ENCODE peak calls at places on chromosomes 12 and 14, in ten cellular contexts. One of them, this sample, is unnamed.

GRCh38 chr12:90061834-90062233 is 353.2 kb upstream of the ATP2B1 start:
- DNase-seq in pancreas: no peak
- DNase-seq in OCI-LY7: no peak
- DNase-seq in cardiac muscle cell: no peak
- DNase-seq in A549: no peak
- DNase-seq in brain microvascular endothelial cell: peak
- DNase-seq in dorsolateral prefrontal cortex: no peak
- DNase-seq in fibroblast of the aortic adventitia: peak
- DNase-seq in cardiac fibroblast: no peak
- DNase-seq in stomach: no peak
- DNase-seq in this sample: peak

GRCh38 chr12:95116773-95117172 is 43.4 kb upstream of the NR2C1 start:
- DNase-seq in pancreas: no peak
- DNase-seq in brain microvascular endothelial cell: no peak
- DNase-seq in dorsolateral prefrontal cortex: no peak
- DNase-seq in cardiac muscle cell: no peak
- DNase-seq in stomach: no peak
- DNase-seq in cardiac fibroblast: no peak
- DNase-seq in fibroblast of the aortic adventitia: no peak
- DNase-seq in A549: peak
- DNase-seq in OCI-LY7: no peak
- DNase-seq in this sample: peak

GRCh38 chr12:124527861-124528561 is 39.4 kb downstream of the NCOR2 start:
- DNase-seq in cardiac fibroblast: peak
- DNase-seq in cardiac muscle cell: no peak
- DNase-seq in A549: no peak
- DNase-seq in brain microvascular endothelial cell: no peak
- DNase-seq in OCI-LY7: no peak
- DNase-seq in stomach: no peak
- DNase-seq in fibroblast of the aortic adventitia: no peak
- DNase-seq in pancreas: no peak
- DNase-seq in dorsolateral prefrontal cortex: no peak
- DNase-seq in this sample: peak

GRCh38 chr12:26970136-26970535 is 31.9 kb downstream of the FGFR1OP2 start:
- DNase-seq in A549: no peak
- DNase-seq in pancreas: no peak
- DNase-seq in brain microvascular endothelial cell: no peak
- DNase-seq in cardiac fibroblast: no peak
- DNase-seq in fibroblast of the aortic adventitia: no peak
- DNase-seq in dorsolateral prefrontal cortex: no peak
- DNase-seq in cardiac muscle cell: no peak
- DNase-seq in stomach: no peak
- DNase-seq in OCI-LY7: no peak
- DNase-seq in this sample: no peak

GRCh38 chr14:38987781-38988180 is 115.3 kb downstream of the SEC23A start:
- DNase-seq in cardiac muscle cell: no peak
- DNase-seq in brain microvascular endothelial cell: no peak
- DNase-seq in A549: no peak
- DNase-seq in fibroblast of the aortic adventitia: no peak
- DNase-seq in cardiac fibroblast: no peak
- DNase-seq in stomach: no peak
- DNase-seq in dorsolateral prefrontal cortex: no peak
- DNase-seq in OCI-LY7: no peak
- DNase-seq in pancreas: no peak
- DNase-seq in this sample: no peak

GRCh38 chr14:89813485-89814080 is 140.9 kb downstream of the EFCAB11 start:
- DNase-seq in cardiac fibroblast: peak
- DNase-seq in brain microvascular endothelial cell: peak
- DNase-seq in fibroblast of the aortic adventitia: peak
- DNase-seq in dorsolateral prefrontal cortex: no peak
- DNase-seq in OCI-LY7: no peak
- DNase-seq in stomach: no peak
- DNase-seq in A549: no peak
- DNase-seq in pancreas: no peak
- DNase-seq in cardiac muscle cell: peak
- DNase-seq in this sample: peak

GRCh38 chr14:70425349-70425748 is 8.5 kb upstream of the SYNJ2BP start:
- DNase-seq in cardiac muscle cell: no peak
- DNase-seq in OCI-LY7: no peak
- DNase-seq in stomach: peak
- DNase-seq in pancreas: no peak
- DNase-seq in A549: no peak
- DNase-seq in cardiac fibroblast: no peak
- DNase-seq in fibroblast of the aortic adventitia: no peak
- DNase-seq in dorsolateral prefrontal cortex: no peak
- DNase-seq in brain microvascular endothelial cell: no peak
- DNase-seq in this sample: no peak

GRCh38 chr14:99468081-99468480 is 12.6 kb downstream of the SETD3 start:
- DNase-seq in OCI-LY7: no peak
- DNase-seq in stomach: no peak
- DNase-seq in dorsolateral prefrontal cortex: no peak
- DNase-seq in A549: no peak
- DNase-seq in cardiac fibroblast: no peak
- DNase-seq in brain microvascular endothelial cell: no peak
- DNase-seq in fibroblast of the aortic adventitia: no peak
- DNase-seq in cardiac muscle cell: no peak
- DNase-seq in pancreas: no peak
- DNase-seq in this sample: no peak

GRCh38 chr12:3272958-3273357 is 195.8 kb downstream of the TSPAN9 start:
- DNase-seq in cardiac muscle cell: no peak
- DNase-seq in cardiac fibroblast: no peak
- DNase-seq in A549: no peak
- DNase-seq in stomach: no peak
- DNase-seq in brain microvascular endothelial cell: no peak
- DNase-seq in OCI-LY7: no peak
- DNase-seq in dorsolateral prefrontal cortex: no peak
- DNase-seq in pancreas: no peak
- DNase-seq in fibroblast of the aortic adventitia: no peak
- DNase-seq in this sample: no peak

GRCh38 chr12:120067084-120067869 is 49.3 kb downstream of the RAB35 start:
- DNase-seq in stomach: no peak
- DNase-seq in OCI-LY7: no peak
- DNase-seq in dorsolateral prefrontal cortex: no peak
- DNase-seq in A549: no peak
- DNase-seq in pancreas: no peak
- DNase-seq in brain microvascular endothelial cell: no peak
- DNase-seq in fibroblast of the aortic adventitia: no peak
- DNase-seq in cardiac fibroblast: no peak
- DNase-seq in cardiac muscle cell: no peak
- DNase-seq in this sample: no peak

GRCh38 chr12:56486694-56487093 is 1.3 kb downstream of the GLS2 start:
- DNase-seq in brain microvascular endothelial cell: no peak
- DNase-seq in fibroblast of the aortic adventitia: no peak
- DNase-seq in OCI-LY7: no peak
- DNase-seq in cardiac muscle cell: no peak
- DNase-seq in cardiac fibroblast: no peak
- DNase-seq in dorsolateral prefrontal cortex: no peak
- DNase-seq in A549: no peak
- DNase-seq in pancreas: no peak
- DNase-seq in stomach: no peak
- DNase-seq in this sample: no peak

GRCh38 chr12:56484566-56484965 is 3.4 kb downstream of the GLS2 start:
- DNase-seq in dorsolateral prefrontal cortex: no peak
- DNase-seq in brain microvascular endothelial cell: no peak
- DNase-seq in OCI-LY7: no peak
- DNase-seq in stomach: no peak
- DNase-seq in cardiac fibroblast: no peak
- DNase-seq in fibroblast of the aortic adventitia: no peak
- DNase-seq in cardiac muscle cell: no peak
- DNase-seq in A549: no peak
- DNase-seq in pancreas: no peak
- DNase-seq in this sample: no peak

GRCh38 chr12:56488041-56488955 is at the start of gene GLS2:
- DNase-seq in stomach: peak
- DNase-seq in dorsolateral prefrontal cortex: peak
- DNase-seq in cardiac muscle cell: peak
- DNase-seq in fibroblast of the aortic adventitia: peak
- DNase-seq in A549: peak
- DNase-seq in pancreas: peak
- DNase-seq in cardiac fibroblast: peak
- DNase-seq in brain microvascular endothelial cell: peak
- DNase-seq in OCI-LY7: no peak
- DNase-seq in this sample: peak

GRCh38 chr12:56487448-56488040 is 417 bp downstream of the GLS2 start:
- DNase-seq in dorsolateral prefrontal cortex: peak
- DNase-seq in stomach: peak
- DNase-seq in OCI-LY7: no peak
- DNase-seq in pancreas: peak
- DNase-seq in cardiac fibroblast: peak
- DNase-seq in brain microvascular endothelial cell: no peak
- DNase-seq in fibroblast of the aortic adventitia: no peak
- DNase-seq in cardiac muscle cell: no peak
- DNase-seq in A549: no peak
- DNase-seq in this sample: peak
- TF ChIP-seq CTCF in dorsolateral prefrontal cortex: no peak
- TF ChIP-seq CTCF in stomach: no peak
- TF ChIP-seq CTCF in OCI-LY7: no peak
- TF ChIP-seq CTCF in pancreas: no peak
- TF ChIP-seq CTCF in cardiac fibroblast: no peak
- TF ChIP-seq CTCF in brain microvascular endothelial cell: no peak
- TF ChIP-seq CTCF in fibroblast of the aortic adventitia: no peak
- TF ChIP-seq CTCF in cardiac muscle cell: no peak
- TF ChIP-seq CTCF in A549: no peak
- TF ChIP-seq CTCF in this sample: no peak

GRCh38 chr14:76956253-76957090 is 72.0 kb downstream of the IRF2BPL start:
- DNase-seq in brain microvascular endothelial cell: peak
- DNase-seq in cardiac muscle cell: peak
- DNase-seq in stomach: peak
- DNase-seq in cardiac fibroblast: peak
- DNase-seq in dorsolateral prefrontal cortex: peak
- DNase-seq in OCI-LY7: peak
- DNase-seq in A549: peak
- DNase-seq in pancreas: peak
- DNase-seq in fibroblast of the aortic adventitia: peak
- DNase-seq in this sample: peak

GRCh38 chr14:76958020-76958965 is 70.2 kb downstream of the IRF2BPL start:
- DNase-seq in fibroblast of the aortic adventitia: no peak
- DNase-seq in brain microvascular endothelial cell: no peak
- DNase-seq in stomach: no peak
- DNase-seq in A549: no peak
- DNase-seq in OCI-LY7: no peak
- DNase-seq in cardiac muscle cell: no peak
- DNase-seq in cardiac fibroblast: no peak
- DNase-seq in dorsolateral prefrontal cortex: no peak
- DNase-seq in pancreas: no peak
- DNase-seq in this sample: no peak

GRCh38 chr14:76955575-76956252 is 72.8 kb downstream of the IRF2BPL start:
- DNase-seq in cardiac muscle cell: peak
- DNase-seq in fibroblast of the aortic adventitia: no peak
- DNase-seq in dorsolateral prefrontal cortex: peak
- DNase-seq in pancreas: no peak
- DNase-seq in stomach: no peak
- DNase-seq in A549: peak
- DNase-seq in brain microvascular endothelial cell: peak
- DNase-seq in OCI-LY7: peak
- DNase-seq in cardiac fibroblast: peak
- DNase-seq in this sample: peak

GRCh38 chr14:76958975-76959710 is 69.4 kb downstream of the IRF2BPL start:
- DNase-seq in cardiac fibroblast: peak
- DNase-seq in brain microvascular endothelial cell: peak
- DNase-seq in pancreas: no peak
- DNase-seq in OCI-LY7: no peak
- DNase-seq in stomach: no peak
- DNase-seq in cardiac muscle cell: peak
- DNase-seq in fibroblast of the aortic adventitia: peak
- DNase-seq in A549: peak
- DNase-seq in dorsolateral prefrontal cortex: no peak
- DNase-seq in this sample: peak

GRCh38 chr14:76957224-76957881 is 71.2 kb downstream of the IRF2BPL start:
- DNase-seq in cardiac fibroblast: no peak
- DNase-seq in pancreas: no peak
- DNase-seq in dorsolateral prefrontal cortex: no peak
- DNase-seq in fibroblast of the aortic adventitia: no peak
- DNase-seq in OCI-LY7: no peak
- DNase-seq in brain microvascular endothelial cell: no peak
- DNase-seq in cardiac muscle cell: no peak
- DNase-seq in A549: no peak
- DNase-seq in stomach: no peak
- DNase-seq in this sample: no peak
- H3K4me3 ChIP-seq in cardiac fibroblast: no peak
- H3K4me3 ChIP-seq in pancreas: no peak
- H3K4me3 ChIP-seq in dorsolateral prefrontal cortex: no peak
- H3K4me3 ChIP-seq in fibroblast of the aortic adventitia: no peak
- H3K4me3 ChIP-seq in OCI-LY7: peak
- H3K4me3 ChIP-seq in brain microvascular endothelial cell: no peak
- H3K4me3 ChIP-seq in cardiac muscle cell: no peak
- H3K4me3 ChIP-seq in A549: no peak
- H3K4me3 ChIP-seq in stomach: no peak
- H3K4me3 ChIP-seq in this sample: no peak

GRCh38 chr14:41393512-41393911 is 213.2 kb upstream of the LRFN5 start:
- DNase-seq in pancreas: no peak
- DNase-seq in fibroblast of the aortic adventitia: no peak
- DNase-seq in stomach: no peak
- DNase-seq in dorsolateral prefrontal cortex: no peak
- DNase-seq in cardiac muscle cell: no peak
- DNase-seq in cardiac fibroblast: no peak
- DNase-seq in brain microvascular endothelial cell: no peak
- DNase-seq in A549: no peak
- DNase-seq in OCI-LY7: no peak
- DNase-seq in this sample: no peak
- TF ChIP-seq CTCF in pancreas: no peak
- TF ChIP-seq CTCF in fibroblast of the aortic adventitia: no peak
- TF ChIP-seq CTCF in stomach: no peak
- TF ChIP-seq CTCF in dorsolateral prefrontal cortex: no peak
- TF ChIP-seq CTCF in cardiac muscle cell: no peak
- TF ChIP-seq CTCF in cardiac fibroblast: no peak
- TF ChIP-seq CTCF in brain microvascular endothelial cell: no peak
- TF ChIP-seq CTCF in A549: no peak
- TF ChIP-seq CTCF in OCI-LY7: no peak
- TF ChIP-seq CTCF in this sample: no peak

DNA sequence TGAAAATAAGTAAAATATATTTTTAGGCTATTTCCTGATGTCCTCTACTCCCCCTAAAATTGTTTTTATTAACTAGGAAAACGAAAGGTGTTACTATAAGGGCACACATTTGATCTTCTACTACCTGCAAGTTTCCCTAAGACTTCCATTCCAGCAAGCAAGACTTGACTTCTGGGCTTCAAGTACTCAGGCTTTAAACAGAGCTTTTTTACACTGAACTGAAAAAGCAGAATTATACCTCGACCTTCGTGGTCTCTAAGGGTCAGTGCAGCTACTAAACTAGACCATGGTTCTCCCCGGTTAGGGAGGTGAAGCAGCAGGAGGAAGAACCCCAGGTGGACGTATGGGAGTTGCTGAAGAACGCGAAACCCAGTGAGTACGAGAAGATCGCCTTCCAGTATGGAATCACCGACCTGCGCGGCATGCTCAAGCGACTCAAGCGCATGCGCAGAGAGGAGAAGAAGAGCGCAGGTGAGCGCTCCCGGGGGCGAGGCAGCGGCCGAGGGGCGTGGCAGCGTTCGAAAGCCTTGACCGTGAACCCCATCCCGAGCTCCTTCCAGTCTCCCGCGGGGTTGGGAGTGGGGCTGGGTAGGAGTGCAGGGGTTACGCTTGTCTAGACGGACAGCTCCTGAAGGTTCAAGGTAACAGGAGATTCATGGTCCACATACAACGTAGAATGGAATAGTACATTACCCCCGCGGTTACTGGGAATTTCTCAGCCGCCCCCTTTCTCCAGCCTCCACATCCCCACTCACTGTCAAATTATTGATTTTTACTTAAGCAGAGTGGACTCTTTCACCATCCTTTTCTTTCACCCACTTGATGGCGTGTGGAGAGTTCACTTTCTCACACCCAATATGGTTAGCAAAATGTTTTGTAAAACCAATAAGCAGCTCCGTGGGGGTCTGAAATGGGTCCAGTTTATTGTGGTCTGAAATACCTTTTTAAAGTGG is 47.6 kb downstream of the MYBPC1 start:
- DNase-seq in stomach: peak
- DNase-seq in A549: peak
- DNase-seq in brain microvascular endothelial cell: no peak
- DNase-seq in cardiac muscle cell: no peak
- DNase-seq in cardiac fibroblast: no peak
- DNase-seq in dorsolateral prefrontal cortex: peak
- DNase-seq in OCI-LY7: no peak
- DNase-seq in fibroblast of the aortic adventitia: no peak
- DNase-seq in pancreas: peak
- DNase-seq in this sample: peak
- H3K4me3 ChIP-seq in stomach: peak
- H3K4me3 ChIP-seq in A549: peak
- H3K4me3 ChIP-seq in brain microvascular endothelial cell: peak
- H3K4me3 ChIP-seq in cardiac muscle cell: peak
- H3K4me3 ChIP-seq in cardiac fibroblast: no peak
- H3K4me3 ChIP-seq in dorsolateral prefrontal cortex: peak
- H3K4me3 ChIP-seq in OCI-LY7: no peak
- H3K4me3 ChIP-seq in fibroblast of the aortic adventitia: no peak
- H3K4me3 ChIP-seq in pancreas: peak
- H3K4me3 ChIP-seq in this sample: peak

This sample was measured in epithelial cell of esophagus.